ENCODE peak calls at places on chromosomes 7 and 10, in five cellular contexts. L is Panc1; Z is tibial nerve; I is CD4-positive, alpha-beta T cell; A is fibroblast of lung. P is an unnamed sample. For H3K27me3, the result is how much of the 10 kb centered on the place peaks cover.

GRCh38 chr7:48280100-48280499 is 108.8 kb downstream of the ABCA13 start:
- DNase-seq in A (peak), Z (no peak), L (no peak), I (no peak), P (no peak)

GRCh38 chr7:155377837-155378579 is 79.9 kb upstream of the EN2 start:
- DNase-seq in L (no peak), A (no peak), Z (no peak), I (no peak), P (no peak)

GRCh38 chr7:149005427-149006344 is 22.6 kb downstream of the PDIA4 start:
- DNase-seq in Z (peak), L (no peak), I (peak), A (peak), P (peak)

GRCh38 chr7:123823898-123824753 is 20.8 kb upstream of the HYAL4 start:
- DNase-seq in A (no peak), L (no peak), I (no peak), Z (no peak), P (no peak)

GRCh38 chr7:18706648-18707047 is 211.1 kb downstream of the HDAC9 start:
- DNase-seq in I (no peak), Z (no peak), A (no peak), L (no peak), P (no peak)

GRCh38 chr7:16813232-16813616 is 8.4 kb upstream of the AGR2 start:
- DNase-seq in I (no peak), L (no peak), Z (no peak), A (no peak), P (no peak)

GRCh38 chr10:47053399-47053798 is 142.2 kb downstream of the PTPN20 start:
- DNase-seq in L (no peak), A (no peak), I (no peak), Z (no peak), P (no peak)

GRCh38 chr7:43669286-43670081 is 59.8 kb downstream of the COA1 start:
- DNase-seq in A (no peak), I (peak), Z (no peak), L (no peak), P (no peak)

GRCh38 chr10:34960983-34961382 is 129.2 kb downstream of the CUL2 start:
- DNase-seq in A (peak), I (no peak), Z (no peak), L (no peak), P (no peak)

GRCh38 chr7:148672041-148672440 is 26.7 kb upstream of the CUL1 start:
- DNase-seq in I (no peak), A (no peak), L (no peak), Z (no peak), P (no peak)

GRCh38 chr7:138917771-138918170 is 63.4 kb downstream of the KIAA1549 start:
- DNase-seq in I (no peak), A (no peak), L (no peak), Z (no peak), P (peak)

GRCh38 chr7:10121641-10122040 is 852.0 kb upstream of the PHF14 start:
- DNase-seq in Z (no peak), I (no peak), A (no peak), L (no peak), P (no peak)

GRCh38 chr10:78981257-78981969 is 87.4 kb upstream of the ZMIZ1 start:
- DNase-seq in A (no peak), I (no peak), L (no peak), Z (no peak), P (no peak)
- H3K27me3 ChIP-seq in A (under half), I (under half), L (under half), Z (under half), P (under half)

GRCh38 chr7:25720427-25720826 is 431.6 kb upstream of the NFE2L3 start:
- DNase-seq in L (no peak), A (peak), I (no peak), Z (no peak), P (no peak)
- TF ChIP-seq CTCF in L (peak), A (peak), I (no peak), Z (no peak), P (peak)

GRCh38 chr10:14380746-14381145 is 50.0 kb upstream of the FRMD4A start:
- DNase-seq in L (no peak), A (no peak), Z (no peak), I (no peak), P (no peak)
- H3K27me3 ChIP-seq in L (under half), A (under half), Z (under half), I (under half), P (under half)

GRCh38 chr10:55631071-55631654 is 729.9 kb downstream of the ZWINT start:
- DNase-seq in Z (no peak), A (peak), I (no peak), L (no peak), P (no peak)
- TF ChIP-seq CTCF in Z (peak), A (peak), I (no peak), L (peak), P (peak)

GRCh38 chr10:88705951-88706350 is at the start of gene LIPK:
- DNase-seq in A (no peak), L (no peak), Z (no peak), I (no peak), P (no peak)
- H3K27me3 ChIP-seq in A (under half), L (under half), Z (under half), I (under half), P (under half)

GRCh38 chr10:5014936-5015335 is 11.3 kb upstream of the AKR1C2 start:
- DNase-seq in A (no peak), L (no peak), Z (no peak), I (no peak), P (no peak)
- TF ChIP-seq CTCF in A (no peak), L (peak), Z (no peak), I (no peak), P (no peak)

GRCh38 chr10:22338260-22338894 is 6.9 kb upstream of the SPAG6 start:
- DNase-seq in L (no peak), Z (no peak), A (no peak), I (no peak), P (no peak)
- H3K27me3 ChIP-seq in L (under half), Z (under half), A (half or more), I (half or more), P (under half)

GRCh38 chr7:100029591-100029990 is 14.2 kb downstream of the ZKSCAN1 start:
- DNase-seq in Z (no peak), A (no peak), I (no peak), L (no peak), P (no peak)

GRCh38 chr7:100038326-100038725 is 11.2 kb upstream of the ZSCAN21 start:
- DNase-seq in I (no peak), A (no peak), Z (no peak), L (no peak), P (no peak)

GRCh38 chr7:100035865-100036264 is 13.7 kb upstream of the ZSCAN21 start:
- DNase-seq in A (no peak), Z (no peak), I (no peak), L (no peak), P (no peak)

GRCh38 chr7:100034871-100035510 is 14.6 kb upstream of the ZSCAN21 start:
- DNase-seq in A (peak), I (no peak), L (no peak), Z (no peak), P (no peak)

DNA sequence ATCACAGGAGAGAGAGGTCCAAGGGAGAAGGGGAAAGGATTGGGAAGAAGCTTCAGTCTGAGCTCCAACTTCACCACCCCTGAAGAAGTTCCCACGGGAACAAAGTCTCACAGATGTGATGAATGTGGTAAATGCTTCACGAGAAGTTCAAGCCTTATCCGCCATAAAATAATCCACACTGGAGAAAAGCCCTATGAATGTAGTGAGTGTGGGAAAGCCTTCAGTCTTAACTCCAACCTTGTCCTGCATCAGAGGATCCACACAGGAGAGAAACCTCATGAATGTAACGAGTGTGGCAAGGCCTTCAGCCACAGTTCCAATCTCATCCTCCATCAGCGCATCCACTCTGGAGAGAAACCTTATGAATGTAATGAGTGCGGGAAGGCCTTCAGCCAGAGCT is 16.0 kb upstream of the ZSCAN21 start:
- DNase-seq in L (no peak), A (no peak), I (no peak), Z (no peak), P (no peak)
- TF ChIP-seq CTCF in L (no peak), A (no peak), I (no peak), Z (no peak), P (no peak)

DNA sequence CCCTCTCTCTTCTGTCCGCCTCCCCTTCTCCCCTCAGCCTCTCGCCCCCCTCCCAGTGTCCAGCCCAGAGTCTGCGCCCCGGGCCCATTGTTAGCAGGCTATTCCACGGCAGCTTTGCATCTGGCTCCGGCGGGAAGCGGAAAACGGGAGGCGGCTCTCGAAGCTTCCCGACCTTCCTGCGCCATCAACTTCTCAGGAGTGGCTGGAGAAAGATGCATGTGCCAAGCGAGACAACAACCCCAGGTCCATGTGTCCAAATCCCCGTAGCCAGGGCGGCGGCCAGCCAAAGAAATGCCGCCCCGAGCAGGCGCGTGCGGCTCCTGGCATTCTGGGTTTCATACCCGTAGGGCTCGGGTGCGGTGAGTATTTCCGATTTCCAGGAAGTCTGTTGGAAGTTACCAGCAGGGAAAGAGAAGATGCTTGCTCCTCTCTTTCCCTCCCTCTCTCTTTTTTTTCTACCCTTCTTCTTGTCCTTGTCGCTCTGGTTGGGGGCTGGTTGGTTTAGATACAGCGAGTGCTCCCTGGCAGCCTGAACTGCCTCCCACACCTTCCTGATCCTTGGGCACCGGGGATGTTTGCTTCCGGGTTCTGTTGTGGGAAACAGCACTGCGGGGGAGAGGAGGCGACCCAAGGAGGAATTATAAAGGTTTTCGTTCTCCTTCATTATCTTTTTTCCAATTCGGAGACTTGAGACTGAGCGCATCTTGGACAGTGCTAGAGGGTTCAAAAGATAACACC is 1.2 kb upstream of the HOXA2 start:
- DNase-seq in Z (no peak), L (no peak), A (peak), I (no peak), P (no peak)
- H3K27me3 ChIP-seq in Z (under half), L (under half), A (under half), I (half or more), P (half or more)

GRCh38 chr10:73060738-73061635 is 35.7 kb downstream of the P4HA1 start:
- DNase-seq in L (no peak), I (no peak), A (peak), Z (no peak), P (no peak)
- TF ChIP-seq CTCF in L (peak), I (peak), A (peak), Z (no peak), P (peak)

P was measured in dorsolateral prefrontal cortex.